ENCODE peak calls at places on chromosomes 4 and X, in seven cellular contexts. S is CD4-positive, alpha-beta memory T cell; Q is Kasumi-1; X is activated gamma-delta T cell treated with Interleukin-2 at 50 U/mL for 16 hours; Z is occipital lobe; P is heart right ventricle; M is HFFc6. U is an unnamed sample.

GRCh38 chr4:156322592-156322991 is 368.9 kb upstream of the CTSO start:
- DNase-seq in S (no peak), Q (no peak), X (no peak), M (peak), P (no peak), Z (no peak), U (no peak)

GRCh38 chr4:24876431-24876830 is 36.4 kb downstream of the CCDC149 start:
- DNase-seq in X (no peak), Z (no peak), S (no peak), Q (no peak), M (no peak), P (no peak), U (no peak)

GRCh38 chr4:10808591-10808990 is 124.0 kb upstream of the CLNK start:
- DNase-seq in S (no peak), M (no peak), X (no peak), P (peak), Q (no peak), Z (peak), U (no peak)

GRCh38 chr4:178941975-178942374 is 1499.7 kb upstream of the AGA start:
- DNase-seq in Z (no peak), S (no peak), P (no peak), M (no peak), X (no peak), Q (no peak), U (no peak)

GRCh38 chr4:11626046-11626445 is 197.4 kb upstream of the HS3ST1 start:
- DNase-seq in Z (no peak), Q (no peak), S (no peak), X (no peak), P (no peak), M (no peak), U (no peak)

GRCh38 chr4:149765630-149766029 is 50.0 kb downstream of the IQCM start:
- DNase-seq in Q (peak), X (no peak), M (peak), P (no peak), S (no peak), Z (no peak), U (no peak)

GRCh38 chr4:102196221-102196620 is 149.1 kb downstream of the SLC39A8 start:
- DNase-seq in S (no peak), Q (peak), Z (no peak), P (no peak), X (no peak), M (no peak), U (no peak)

GRCh38 chrX:140697618-140698017 is 11.9 kb upstream of the LINC00632 start:
- DNase-seq in Z (no peak), P (no peak), M (no peak), Q (peak), X (no peak), S (no peak), U (no peak)

GRCh38 chr4:1194028-1194900 is 21.9 kb upstream of the SPON2 start:
- DNase-seq in M (no peak), S (no peak), P (peak), Q (no peak), X (no peak), Z (no peak), U (no peak)

GRCh38 chrX:17500145-17500579 is 125.2 kb downstream of the NHS start:
- DNase-seq in Q (no peak), M (peak), Z (no peak), X (no peak), S (no peak), P (no peak), U (no peak)

GRCh38 chr4:84479663-84480062 is 19.4 kb downstream of the NKX6-1 start:
- DNase-seq in Z (no peak), Q (no peak), P (no peak), X (no peak), M (no peak), S (no peak), U (no peak)

GRCh38 chrX:48493890-48494364 is 14.9 kb upstream of the PORCN start:
- DNase-seq in X (no peak), M (peak), P (no peak), Z (no peak), S (no peak), Q (no peak), U (no peak)

GRCh38 chr4:54842226-54843055 is 184.7 kb downstream of the KIT start:
- DNase-seq in Z (no peak), M (no peak), X (no peak), P (no peak), Q (peak), S (no peak), U (no peak)

GRCh38 chr4:8333726-8334460 is 64.3 kb downstream of the HTRA3 start:
- DNase-seq in X (no peak), P (no peak), S (no peak), Q (no peak), Z (no peak), M (no peak), U (no peak)

GRCh38 chr4:36046026-36046425 is 198.3 kb downstream of the ARAP2 start:
- DNase-seq in P (no peak), Q (no peak), S (no peak), M (no peak), X (no peak), Z (no peak), U (no peak)

GRCh38 chr4:82798168-82799005 is at the start of gene SCD5:
- DNase-seq in S (peak), M (peak), P (peak), Q (peak), Z (peak), X (peak), U (peak)

GRCh38 chrX:153600921-153601320 is 2.0 kb upstream of the CCNQ start:
- DNase-seq in X (no peak), S (no peak), Q (no peak), M (no peak), P (no peak), Z (no peak), U (no peak)